ENCODE peak calls at places on chromosomes 12 and 14, in six cellular contexts. N is BE2C, T is natural killer cell, H is sigmoid colon, U is fibroblast of the aortic adventitia, V is PC-3. A is an unnamed sample.

GRCh38 chr12:19800884-19801283 is 361.6 kb downstream of the AEBP2 start:
- DNase-seq in N (no peak), T (no peak), H (no peak), U (peak), V (peak), A (no peak)

GRCh38 chr14:50335989-50336391 is 23.9 kb downstream of the DMAC2L start:
- DNase-seq in N (peak), T (no peak), H (no peak), U (no peak), V (no peak), A (no peak)

GRCh38 chr12:57208116-57208945 is 8.3 kb upstream of the NXPH4 start:
- DNase-seq in N (no peak), T (no peak), H (no peak), U (no peak), V (no peak), A (no peak)

GRCh38 chr14:106185837-106186233 is 659.5 kb downstream of the TMEM121 start:
- DNase-seq in N (peak), T (peak), H (no peak), U (no peak), V (no peak), A (no peak)

GRCh38 chr14:30896435-30896834 is 22.1 kb downstream of the COCH start:
- DNase-seq in N (no peak), T (no peak), H (no peak), U (no peak), V (no peak), A (no peak)

GRCh38 chr14:29310757-29311156 is 544.2 kb downstream of the FOXG1 start:
- DNase-seq in N (no peak), T (no peak), H (no peak), U (peak), V (peak), A (no peak)

GRCh38 chr14:80213602-80214001 is 2.3 kb upstream of the DIO2 start:
- DNase-seq in N (peak), T (no peak), H (no peak), U (peak), V (peak), A (no peak)

GRCh38 chr12:8697120-8697475 is 693 bp upstream of the RIMKLB start:
- DNase-seq in N (no peak), T (no peak), H (no peak), U (peak), V (no peak), A (no peak)

GRCh38 chr12:125804660-125805059 is 739.4 kb downstream of the AACS start:
- DNase-seq in N (no peak), T (no peak), H (no peak), U (no peak), V (no peak), A (no peak)

GRCh38 chr12:72189266-72189665 is 82.9 kb upstream of the TRHDE start:
- DNase-seq in N (no peak), T (no peak), H (no peak), U (no peak), V (no peak), A (no peak)

GRCh38 chr14:100118377-100119011 is 41.0 kb downstream of the DEGS2 start:
- DNase-seq in N (no peak), T (no peak), H (no peak), U (no peak), V (no peak), A (no peak)

GRCh38 chr14:75628816-75629215 is 31.9 kb downstream of the ERG28 start:
- DNase-seq in N (no peak), T (no peak), H (no peak), U (no peak), V (no peak), A (no peak)

GRCh38 chr12:112973712-112974305 is 4.5 kb upstream of the OAS2 start:
- DNase-seq in N (peak), T (no peak), H (no peak), U (peak), V (no peak), A (no peak)

GRCh38 chr12:45816652-45817051 is 87.1 kb downstream of the ARID2 start:
- DNase-seq in N (no peak), T (no peak), H (no peak), U (no peak), V (no peak), A (no peak)

GRCh38 chr14:101972126-101972785 is 7.9 kb downstream of the DYNC1H1 start:
- DNase-seq in N (peak), T (no peak), H (peak), U (peak), V (peak), A (peak)

GRCh38 chr12:53733051-53733812 is 6.0 kb upstream of the CALCOCO1 start:
- DNase-seq in N (no peak), T (no peak), H (no peak), U (peak), V (peak), A (no peak)

GRCh38 chr12:5510251-5510805 is 78.4 kb downstream of the NTF3 start:
- DNase-seq in N (no peak), T (no peak), H (no peak), U (no peak), V (no peak), A (no peak)

GRCh38 chr12:79921786-79922185 is 13.1 kb downstream of the PPP1R12A start:
- DNase-seq in N (no peak), T (no peak), H (no peak), U (no peak), V (no peak), A (no peak)

GRCh38 chr14:101006008-101006407 is 102.5 kb upstream of the RTL1 start:
- DNase-seq in N (no peak), T (no peak), H (peak), U (no peak), V (no peak), A (no peak)

GRCh38 chr12:28937196-28937595 is 211.9 kb upstream of the FAR2 start:
- DNase-seq in N (no peak), T (no peak), H (no peak), U (peak), V (peak), A (peak)

GRCh38 chr12:2653461-2653965 is 141.3 kb upstream of the FKBP4 start:
- DNase-seq in N (no peak), T (no peak), H (peak), U (no peak), V (no peak), A (no peak)

GRCh38 chr12:57069522-57069921 is 9.1 kb downstream of the NEMP1 start:
- DNase-seq in N (peak), T (no peak), H (peak), U (peak), V (peak), A (peak)

GRCh38 chr12:13198921-13199320 is 2.4 kb downstream of the EMP1 start:
- DNase-seq in N (no peak), T (no peak), H (no peak), U (peak), V (no peak), A (no peak)

GRCh38 chr12:10358131-10358530 is 31.7 kb downstream of the KLRK1 start:
- DNase-seq in N (no peak), T (no peak), H (no peak), U (no peak), V (no peak), A (no peak)

GRCh38 chr14:100067481-100067880 is 2.3 kb downstream of the EVL start:
- DNase-seq in N (no peak), T (no peak), H (no peak), U (no peak), V (no peak), A (no peak)

GRCh38 chr14:60648934-60649814 is at the start of gene SIX1:
- DNase-seq in N (peak), T (no peak), H (no peak), U (peak), V (peak), A (peak)

GRCh38 chr14:58846682-58847465 is 209.1 kb downstream of the DACT1 start:
- DNase-seq in N (no peak), T (no peak), H (no peak), U (no peak), V (no peak), A (no peak)

GRCh38 chr12:72522411-72522810 is 250.2 kb downstream of the TRHDE start:
- DNase-seq in N (no peak), T (no peak), H (no peak), U (no peak), V (no peak), A (no peak)

GRCh38 chr12:73262788-73263381 is 990.7 kb downstream of the TRHDE start:
- DNase-seq in N (no peak), T (no peak), H (no peak), U (no peak), V (no peak), A (no peak)

GRCh38 chr12:1670244-1670814 is 20.5 kb upstream of the ADIPOR2 start:
- DNase-seq in N (no peak), T (no peak), H (no peak), U (no peak), V (no peak), A (no peak)

GRCh38 chr12:87671757-87672156 is 357.4 kb downstream of the C12orf50 start:
- DNase-seq in N (no peak), T (no peak), H (no peak), U (no peak), V (no peak), A (no peak)

GRCh38 chr12:104505095-104505819 is 48.5 kb downstream of the CHST11 start:
- DNase-seq in N (peak), T (no peak), H (no peak), U (no peak), V (no peak), A (no peak)

GRCh38 chr14:105248368-105249174 is at the start of gene BTBD6:
- DNase-seq in N (peak), T (peak), H (peak), U (peak), V (peak), A (peak)

GRCh38 chr14:29463727-29464370 is 463.8 kb downstream of the PRKD1 start:
- DNase-seq in N (no peak), T (no peak), H (no peak), U (peak), V (peak), A (no peak)

GRCh38 chr12:28893365-28893764 is 255.7 kb upstream of the FAR2 start:
- DNase-seq in N (no peak), T (no peak), H (no peak), U (peak), V (no peak), A (no peak)

DNA sequence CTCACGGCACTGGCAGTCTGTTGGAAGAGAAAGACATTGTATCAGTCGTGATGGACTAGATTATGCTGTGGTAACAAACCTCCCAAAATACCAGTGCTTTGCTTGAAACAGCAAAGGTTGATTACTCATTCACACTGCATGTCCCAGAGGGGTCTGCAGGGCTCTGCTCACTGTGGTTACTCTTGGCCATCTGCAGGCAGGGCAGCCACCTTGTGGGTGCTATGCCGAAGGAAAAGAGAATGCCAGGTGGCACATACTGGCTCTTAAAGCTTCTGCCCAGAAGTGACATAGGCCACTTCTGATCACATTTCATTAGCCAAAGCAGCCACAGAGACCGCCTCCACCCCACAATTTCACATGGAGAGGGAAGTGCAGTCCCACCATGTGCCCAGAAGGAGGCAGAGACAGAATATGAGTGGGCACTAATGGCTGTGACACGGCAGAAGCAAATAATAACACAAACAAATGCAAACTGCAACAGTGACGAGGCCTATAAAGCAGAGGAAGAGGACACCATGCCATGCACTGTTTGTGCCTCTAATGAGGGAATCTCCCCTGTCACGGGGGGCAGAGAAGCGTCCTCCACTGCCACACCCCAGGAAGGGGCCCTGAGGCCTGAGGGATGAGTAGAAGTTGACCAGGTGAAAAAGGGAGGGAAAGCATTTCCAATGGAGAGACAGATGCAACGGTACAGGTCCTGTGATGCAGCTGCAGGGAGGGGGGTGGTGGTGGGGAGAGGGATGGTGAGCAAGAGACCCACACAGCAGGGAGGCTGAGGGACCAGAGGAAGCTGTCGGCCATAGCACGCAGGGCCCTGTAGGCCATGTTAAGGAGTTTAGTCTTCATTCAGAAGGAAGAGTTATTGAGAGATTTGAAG is 51.7 kb upstream of the KICS2 start:
- DNase-seq in N (peak), T (no peak), H (no peak), U (peak), V (peak), A (no peak)
- TF ChIP-seq CTCF in N (peak), T (no peak), H (no peak), U (peak), V (peak), A (peak)

DNA sequence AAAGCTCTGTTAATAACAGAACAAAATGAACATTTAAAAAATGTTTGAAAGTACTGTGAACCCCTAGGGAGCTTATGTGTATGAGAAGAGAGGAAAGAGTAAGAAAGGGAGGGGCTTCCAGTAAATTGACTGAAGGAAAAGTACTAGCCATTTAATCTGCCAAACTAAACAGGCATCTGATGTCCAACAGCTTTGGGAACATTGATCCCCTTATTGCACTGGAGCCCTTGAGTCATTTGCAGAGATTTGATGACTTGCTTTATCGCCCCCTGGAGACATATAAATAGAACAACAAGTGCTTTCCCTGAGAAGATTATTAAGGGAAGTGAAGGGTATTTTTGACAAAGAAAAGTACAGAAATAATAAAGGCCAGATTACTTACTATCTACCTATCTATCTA is 319.3 kb upstream of the NOVA1 start:
- DNase-seq in N (no peak), T (no peak), H (no peak), U (peak), V (peak), A (no peak)
- TF ChIP-seq CTCF in N (peak), T (no peak), H (no peak), U (peak), V (peak), A (no peak)

DNA sequence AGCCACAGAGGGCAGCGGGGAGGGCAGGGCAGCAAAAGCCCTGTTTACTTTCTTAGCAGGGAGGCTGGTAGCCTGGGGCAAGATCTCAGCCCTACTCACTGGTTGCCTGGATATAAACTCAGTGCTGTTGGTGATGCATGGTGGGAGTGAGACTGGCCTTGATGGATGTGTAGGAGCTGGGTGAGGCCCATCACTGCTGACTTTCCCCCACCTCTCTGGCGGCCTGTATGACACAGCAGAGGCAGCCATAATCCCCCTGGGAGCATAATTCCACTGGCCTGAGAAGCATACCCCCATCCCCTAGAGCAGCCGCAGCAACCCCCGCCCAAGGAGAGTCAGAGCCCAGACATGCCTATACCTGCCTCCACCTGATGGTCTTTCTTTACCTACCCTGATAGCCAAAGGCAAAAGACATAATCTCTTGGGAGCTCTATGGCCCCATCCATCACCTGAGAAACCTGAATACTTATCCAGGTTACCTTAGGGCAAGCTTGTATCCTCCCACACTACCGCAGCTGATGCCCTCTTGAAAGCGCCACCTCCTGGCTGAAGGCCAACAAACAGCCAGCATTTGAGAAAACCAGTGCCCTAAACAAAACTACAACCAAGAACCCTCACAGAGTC is 59.3 kb downstream of the DNAI7 start:
- DNase-seq in N (peak), T (no peak), H (no peak), U (no peak), V (no peak), A (no peak)
- TF ChIP-seq CTCF in N (no peak), T (no peak), H (no peak), U (no peak), V (peak), A (no peak)

GRCh38 chr14:103141117-103141796 is 18.0 kb downstream of the TNFAIP2 start:
- DNase-seq in N (no peak), T (no peak), H (no peak), U (peak), V (peak), A (no peak)
- TF ChIP-seq CTCF in N (peak), T (peak), H (no peak), U (peak), V (peak), A (peak)

GRCh38 chr14:37869633-37870032 is 274.2 kb downstream of the TTC6 start:
- DNase-seq in N (no peak), T (no peak), H (no peak), U (no peak), V (no peak), A (no peak)

GRCh38 chr14:37865719-37866549 is 270.5 kb downstream of the TTC6 start:
- DNase-seq in N (no peak), T (no peak), H (no peak), U (no peak), V (no peak), A (no peak)

GRCh38 chr14:37862263-37862662 is 266.8 kb downstream of the TTC6 start:
- DNase-seq in N (no peak), T (no peak), H (no peak), U (no peak), V (no peak), A (no peak)

GRCh38 chr14:37864128-37864527 is 268.7 kb downstream of the TTC6 start:
- DNase-seq in N (no peak), T (no peak), H (no peak), U (no peak), V (no peak), A (no peak)

GRCh38 chr14:37864861-37865718 is 269.7 kb downstream of the TTC6 start:
- DNase-seq in N (no peak), T (no peak), H (peak), U (peak), V (peak), A (no peak)
- TF ChIP-seq CTCF in N (no peak), T (no peak), H (no peak), U (no peak), V (no peak), A (no peak)

DNA sequence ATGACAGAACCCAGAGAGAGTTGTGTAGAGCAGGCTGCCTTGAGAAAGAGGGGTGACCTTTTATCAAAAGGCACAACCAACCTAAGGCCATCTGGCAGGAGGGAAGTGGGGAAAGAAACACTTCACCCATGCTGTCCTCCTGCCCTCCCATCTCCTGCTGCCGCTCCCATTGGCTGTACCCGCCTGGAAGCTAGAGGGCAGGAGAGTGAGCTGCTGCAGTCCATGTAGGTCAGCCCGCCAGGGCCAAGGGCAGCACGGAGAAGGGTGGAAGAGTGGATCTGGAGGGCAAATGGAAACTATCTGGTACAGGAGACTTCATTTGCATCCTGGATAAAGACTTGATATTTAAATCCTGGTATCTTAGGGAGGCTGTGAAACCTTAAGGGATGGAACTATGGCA is 11.5 kb upstream of the CABP1 start:
- DNase-seq in N (peak), T (no peak), H (no peak), U (no peak), V (no peak), A (no peak)
- TF ChIP-seq CTCF in N (peak), T (no peak), H (no peak), U (peak), V (peak), A (peak)

GRCh38 chr12:109811624-109811995 is 21.6 kb downstream of the TRPV4 start:
- DNase-seq in N (no peak), T (no peak), H (no peak), U (no peak), V (no peak), A (no peak)
- TF ChIP-seq CTCF in N (no peak), T (no peak), H (no peak), U (no peak), V (peak), A (peak)

GRCh38 chr12:65703176-65703575 is 121.1 kb upstream of the HMGA2 start:
- DNase-seq in N (no peak), T (no peak), H (no peak), U (no peak), V (no peak), A (no peak)

GRCh38 chr12:65696227-65696626 is 128.1 kb upstream of the HMGA2 start:
- DNase-seq in N (no peak), T (no peak), H (no peak), U (peak), V (peak), A (no peak)

GRCh38 chr12:65695077-65695865 is 129.0 kb upstream of the HMGA2 start:
- DNase-seq in N (no peak), T (no peak), H (no peak), U (peak), V (peak), A (peak)

GRCh38 chr12:65699251-65699650 is 125.0 kb upstream of the HMGA2 start:
- DNase-seq in N (no peak), T (no peak), H (no peak), U (peak), V (peak), A (no peak)
- TF ChIP-seq CTCF in N (no peak), T (no peak), H (no peak), U (peak), V (peak), A (peak)

DNA sequence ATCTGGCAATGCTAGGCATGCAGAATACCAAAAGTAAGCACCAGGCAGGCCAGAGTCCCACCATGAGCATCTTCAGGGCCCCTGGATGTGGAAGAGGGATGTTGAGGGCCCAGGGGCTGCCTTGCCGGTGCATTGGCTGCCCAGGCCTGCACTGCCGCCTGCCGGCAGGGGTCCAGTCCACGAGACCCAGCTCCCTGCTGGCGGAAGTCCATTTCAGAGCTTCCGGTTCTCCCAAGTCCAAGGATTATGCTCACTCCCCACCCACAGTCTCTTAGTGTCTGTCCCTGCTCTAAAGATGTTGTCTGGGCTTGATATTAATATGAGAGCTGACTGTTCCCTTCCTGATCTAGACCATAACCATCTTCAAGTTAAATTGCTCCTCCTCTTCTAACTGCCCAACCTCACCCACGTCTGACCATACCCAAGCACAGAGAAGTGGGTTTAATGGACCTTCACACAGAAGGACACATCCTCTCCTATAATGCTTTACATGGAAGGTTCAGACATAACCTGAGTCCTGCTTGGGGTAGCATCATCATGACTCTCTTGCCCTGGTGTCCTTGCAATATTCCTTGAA is 117.4 kb downstream of the DAD1 start:
- DNase-seq in N (peak), T (no peak), H (no peak), U (no peak), V (peak), A (no peak)
- TF ChIP-seq CTCF in N (peak), T (no peak), H (no peak), U (peak), V (peak), A (peak)